ENCODE peak calls at places on chromosomes 7 and 10, in four cellular contexts. A is fibroblast of lung, Z is GM23338, F is esophagus squamous epithelium. J is an unnamed sample.
A peak's percentile ranks its signal among the peaks of the same experiment; 100 is the strongest.

GRCh38 chr7:104990983-104991382 is 23.0 kb upstream of the KMT2E start:
- DNase-seq in A (no peak), Z (no peak), F (no peak), J (no peak)

GRCh38 chr7:100865372-100865911 is 1.7 kb upstream of the TRIP6 start:
- DNase-seq in A (no peak), Z (peak; percentile 58), F (no peak), J (no peak)

GRCh38 chr7:83149466-83149865 is 13.2 kb downstream of the PCLO start:
- DNase-seq in A (peak; percentile 24), Z (no peak), F (no peak), J (no peak)

GRCh38 chr10:132571565-132572544 is 34.3 kb downstream of the INPP5A start:
- DNase-seq in A (peak; percentile 63), Z (peak; percentile 70), F (no peak), J (no peak)

GRCh38 chr7:88344956-88345832 is 38.5 kb upstream of the STEAP4 start:
- DNase-seq in A (peak; percentile 5), Z (peak; percentile 79), F (no peak), J (no peak)

GRCh38 chr10:75660833-75661232 is 229.4 kb downstream of the LRMDA start:
- DNase-seq in A (no peak), Z (no peak), F (no peak), J (no peak)

GRCh38 chr7:159094919-159095915 is 49.5 kb downstream of the VIPR2 start:
- DNase-seq in A (no peak), Z (no peak), F (no peak), J (no peak)

GRCh38 chr7:64882341-64883112 is 20.5 kb upstream of the ZNF273 start:
- DNase-seq in A (peak; percentile 9), Z (peak; percentile 83), F (no peak), J (no peak)

GRCh38 chr10:60099998-60100747 is 193.8 kb upstream of the CCDC6 start:
- DNase-seq in A (peak; percentile 78), Z (peak; percentile 73), F (no peak), J (no peak)

DNA sequence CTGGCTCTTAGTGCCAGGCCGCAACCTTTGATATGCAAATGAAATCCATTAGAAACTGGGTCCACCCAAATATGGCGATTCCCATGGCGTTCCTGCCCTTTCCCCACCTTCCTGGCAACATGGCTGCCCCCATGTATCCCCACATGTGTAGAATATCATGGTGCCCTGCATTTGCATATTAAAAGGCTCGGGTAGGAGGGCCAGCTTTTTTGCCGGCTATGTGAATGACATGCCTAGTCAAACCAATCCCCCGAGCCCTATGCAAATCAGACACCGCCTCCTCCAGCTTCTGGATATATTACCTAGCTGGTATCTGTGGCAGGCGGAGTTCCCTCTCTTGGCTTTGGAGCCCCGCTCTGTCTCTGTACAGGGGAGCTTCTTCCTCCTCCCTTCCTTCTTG is 18.3 kb downstream of the MMS19 start:
- DNase-seq in A (no peak), Z (peak; percentile 99), F (no peak), J (no peak)
- H3K27me3 ChIP-seq in A (no peaks in the 10 kb centered on the region), Z (no peaks in the 10 kb centered on the region), F (no peaks in the 10 kb centered on the region), J (no peaks in the 10 kb centered on the region)

GRCh38 chr7:157023589-157023905 is 13.1 kb upstream of the MNX1 start:
- DNase-seq in A (no peak), Z (no peak), F (no peak), J (no peak)
- H3K27me3 ChIP-seq in A (peaks cover 66% of the 10 kb centered on the region), Z (peaks cover 90% of the 10 kb centered on the region), F (peaks cover 21% of the 10 kb centered on the region), J (peaks cover 11% of the 10 kb centered on the region)

GRCh38 chr7:1218541-1219165 is 14.0 kb upstream of the UNCX start:
- DNase-seq in A (no peak), Z (no peak), F (no peak), J (no peak)
- H3K27me3 ChIP-seq in A (peaks cover 22% of the 10 kb centered on the region), Z (peaks cover 35% of the 10 kb centered on the region), F (peaks cover 3% of the 10 kb centered on the region), J (peaks cover 13% of the 10 kb centered on the region)

GRCh38 chr7:158028290-158028941 is 559.2 kb downstream of the PTPRN2 start:
- DNase-seq in A (no peak), Z (no peak), F (no peak), J (no peak)
- H3K27me3 ChIP-seq in A (no peaks in the 10 kb centered on the region), Z (no peaks in the 10 kb centered on the region), F (no peaks in the 10 kb centered on the region), J (no peaks in the 10 kb centered on the region)

GRCh38 chr7:117041822-117042221 is 88.5 kb downstream of the ST7 start:
- DNase-seq in A (no peak), Z (no peak), F (no peak), J (no peak)
- H3K27me3 ChIP-seq in A (no peaks in the 10 kb centered on the region), Z (no peaks in the 10 kb centered on the region), F (no peaks in the 10 kb centered on the region), J (no peaks in the 10 kb centered on the region)

GRCh38 chr7:38303866-38304265 is 30.4 kb upstream of the TARP start:
- DNase-seq in A (no peak), Z (no peak), F (no peak), J (no peak)

GRCh38 chr7:38309555-38309954 is 36.1 kb upstream of the TARP start:
- DNase-seq in A (no peak), Z (no peak), F (no peak), J (no peak)

GRCh38 chr7:38307640-38308039 is 34.2 kb upstream of the TARP start:
- DNase-seq in A (no peak), Z (no peak), F (no peak), J (no peak)

GRCh38 chr7:38306136-38306535 is 32.7 kb upstream of the TARP start:
- DNase-seq in A (peak; percentile 33), Z (no peak), F (no peak), J (no peak)

DNA sequence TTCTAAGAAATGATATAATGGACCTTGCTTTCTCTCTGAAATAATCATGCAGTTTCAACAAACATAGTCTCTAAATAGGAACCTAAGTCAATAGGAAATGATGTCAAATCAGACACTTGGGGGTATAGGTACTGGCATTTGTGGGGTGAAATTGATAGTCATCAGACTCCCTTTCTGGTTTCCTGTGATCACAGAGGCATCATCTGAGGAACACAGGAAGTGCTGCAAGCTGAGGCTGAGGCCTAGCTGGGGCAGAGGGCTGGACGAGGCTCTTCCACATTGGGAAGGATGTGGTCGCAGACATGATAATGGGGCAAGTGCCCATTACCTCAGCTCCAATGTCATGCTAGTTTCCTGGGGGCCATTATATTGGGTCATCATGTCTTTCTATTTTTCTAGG is 33.5 kb upstream of the TARP start:
- DNase-seq in A (no peak), Z (no peak), F (no peak), J (no peak)
- H3K27me3 ChIP-seq in A (peaks cover 4% of the 10 kb centered on the region), Z (no peaks in the 10 kb centered on the region), F (no peaks in the 10 kb centered on the region), J (no peaks in the 10 kb centered on the region)

DNA sequence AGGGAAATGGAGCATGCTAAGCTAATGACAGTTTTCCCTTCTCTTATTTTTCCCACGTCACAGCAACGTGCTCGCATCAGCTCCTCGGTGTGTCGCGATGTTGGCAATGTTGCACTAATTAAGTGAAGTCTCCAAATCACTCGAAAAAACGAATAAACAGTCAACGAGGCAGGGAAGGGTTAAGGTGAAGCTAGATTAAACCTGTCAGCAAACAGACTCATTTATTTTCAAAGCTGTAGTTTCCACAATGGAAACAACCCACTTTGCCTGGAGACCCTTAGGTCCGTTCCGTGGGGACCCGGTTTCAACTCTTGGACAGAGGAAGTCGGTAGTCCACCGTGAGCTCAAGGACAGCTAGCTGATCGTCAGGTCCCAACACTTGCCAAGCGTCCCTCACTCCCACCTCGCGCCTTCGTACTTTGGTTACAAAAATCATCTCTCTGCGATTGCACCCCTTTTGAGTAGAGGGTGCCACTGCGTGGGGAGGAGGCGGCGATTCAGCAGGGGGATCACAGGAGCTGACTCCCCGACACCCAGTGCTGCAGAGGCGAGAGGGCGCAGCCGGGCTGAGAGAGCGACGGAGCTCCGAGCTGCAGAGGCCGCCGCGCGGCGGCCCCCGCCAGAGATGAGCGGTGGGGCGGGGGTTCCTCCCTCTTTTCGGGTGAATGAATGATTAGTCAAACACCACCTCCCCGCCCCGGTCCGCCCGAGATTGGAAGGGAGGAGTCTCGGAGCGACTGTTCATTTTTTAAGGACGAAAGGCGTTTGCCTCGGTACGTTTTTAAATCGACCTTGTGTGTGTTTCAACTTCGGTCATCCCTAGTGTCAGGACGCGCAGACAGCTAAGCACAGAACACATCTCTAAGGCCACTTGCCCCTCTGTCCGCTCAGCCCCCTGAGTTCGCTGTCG is 1.3 kb upstream of the BMPER start:
- DNase-seq in A (peak; percentile 42), Z (peak; percentile 56), F (no peak), J (no peak)
- H3K27me3 ChIP-seq in A (no peaks in the 10 kb centered on the region), Z (peaks cover 58% of the 10 kb centered on the region), F (no peaks in the 10 kb centered on the region), J (no peaks in the 10 kb centered on the region)